ENCODE peak calls at places on chromosomes 4 and X, in seven cellular contexts. Z, W, D, Q, P, V and Y are unnamed samples.

GRCh38 chr4:3489451-3489962 is 26.4 kb downstream of the DOK7 start:
- DNase-seq in Z (no peak), W (no peak), D (no peak), Q (no peak), P (no peak), V (no peak), Y (no peak)

GRCh38 chr4:152033621-152034020 is 272.8 kb upstream of the GATB start:
- DNase-seq in Z (no peak), W (no peak), D (no peak), Q (no peak), P (no peak), V (no peak), Y (no peak)

GRCh38 chr4:168203233-168203911 is 111.0 kb downstream of the ANXA10 start:
- DNase-seq in Z (no peak), W (no peak), D (no peak), Q (no peak), P (no peak), V (no peak), Y (no peak)

GRCh38 chr4:1856920-1857699 is 1.2 kb upstream of the LETM1 start:
- DNase-seq in Z (no peak), W (peak; percentile 38), D (no peak), Q (no peak), P (no peak), V (no peak), Y (peak; percentile 82)

GRCh38 chr4:51840791-51841190 is 2.2 kb upstream of the DCUN1D4 start:
- DNase-seq in Z (no peak), W (no peak), D (no peak), Q (no peak), P (no peak), V (no peak), Y (no peak)

GRCh38 chr4:153274967-153275366 is 69.5 kb upstream of the MND1 start:
- DNase-seq in Z (no peak), W (no peak), D (no peak), Q (no peak), P (no peak), V (no peak), Y (no peak)

GRCh38 chrX:72713130-72713529 is 976 bp downstream of the PHKA1 start:
- DNase-seq in Z (no peak), W (no peak), D (no peak), Q (no peak), P (no peak), V (no peak), Y (no peak)

GRCh38 chr4:120018786-120019185 is 47.9 kb downstream of the MAD2L1 start:
- DNase-seq in Z (no peak), W (no peak), D (no peak), Q (no peak), P (no peak), V (no peak), Y (no peak)

GRCh38 chr4:180923476-180923875 is 1319.7 kb upstream of the TENM3 start:
- DNase-seq in Z (peak; percentile 42), W (no peak), D (no peak), Q (no peak), P (no peak), V (no peak), Y (no peak)

GRCh38 chr4:163191999-163192398 is 25.3 kb upstream of the NAF1 start:
- DNase-seq in Z (no peak), W (no peak), D (no peak), Q (no peak), P (no peak), V (no peak), Y (no peak)

GRCh38 chr4:1421650-1422049 is 15.4 kb upstream of the NKX1-1 start:
- DNase-seq in Z (no peak), W (no peak), D (no peak), Q (no peak), P (no peak), V (no peak), Y (no peak)

GRCh38 chr4:149708513-149709175 is 107.0 kb downstream of the IQCM start:
- DNase-seq in Z (no peak), W (no peak), D (no peak), Q (no peak), P (no peak), V (no peak), Y (no peak)

GRCh38 chrX:106952988-106953387 is 32.8 kb downstream of the CLDN2 start:
- DNase-seq in Z (peak; percentile 39), W (no peak), D (no peak), Q (no peak), P (no peak), V (no peak), Y (peak; percentile 5)

GRCh38 chr4:69881173-69881773 is 21.3 kb upstream of the SULT1E1 start:
- DNase-seq in Z (peak; percentile 29), W (peak; percentile 2), D (peak; percentile 19), Q (no peak), P (no peak), V (peak; percentile 11), Y (peak; percentile 53)